ENCODE peak calls at places on chromosomes 5 and 9, in six cellular contexts. V is IMR-90, F is mesendoderm, M is mesenchymal stem cell, T is H9, I is neuronal stem cell. L is an unnamed sample.

GRCh38 chr5:143187495-143187894 is 216.0 kb downstream of the NR3C1 start:
- DNase-seq in F (peak; percentile 54), M (no peak), T (no peak), I (no peak), V (no peak), L (peak; percentile 92)

GRCh38 chr5:7396169-7397004 is 449 bp downstream of the ADCY2 start:
- DNase-seq in T (no peak), I (no peak), M (no peak), V (no peak), F (peak; percentile 49), L (peak; percentile 70)

GRCh38 chr5:64767959-64768357 is 533 bp downstream of the SREK1IP1 start:
- DNase-seq in I (no peak), T (peak; percentile 26), M (no peak), V (peak; percentile 18), F (no peak), L (no peak)

GRCh38 chr9:20404192-20404813 is 218.0 kb downstream of the MLLT3 start:
- DNase-seq in F (no peak), V (no peak), I (no peak), M (no peak), T (no peak), L (no peak)

GRCh38 chr5:173757279-173757678 is 130.9 kb upstream of the CPEB4 start:
- DNase-seq in T (no peak), V (no peak), F (no peak), I (no peak), M (no peak), L (no peak)

GRCh38 chr9:82588801-82589200 is 474.1 kb downstream of the RASEF start:
- DNase-seq in T (no peak), M (no peak), I (no peak), V (no peak), F (no peak), L (no peak)

GRCh38 chr5:157164521-157164920 is 1.5 kb downstream of the GARIN3 start:
- DNase-seq in T (no peak), F (no peak), I (no peak), M (no peak), V (no peak), L (no peak)

GRCh38 chr9:34047864-34048729 is 590 bp downstream of the UBAP2 start:
- DNase-seq in F (peak; percentile 62), T (peak; percentile 47), I (peak; percentile 17), V (no peak), M (no peak), L (no peak)

GRCh38 chr9:120868339-120868675 is 8.7 kb downstream of the PHF19 start:
- DNase-seq in F (no peak), I (no peak), V (peak; percentile 59), T (no peak), M (peak; percentile 81), L (no peak)

GRCh38 chr9:71924576-71924975 is 13.1 kb downstream of the C9orf85 start:
- DNase-seq in F (no peak), V (no peak), M (no peak), T (no peak), I (no peak), L (no peak)

GRCh38 chr5:75460947-75461346 is 50.5 kb downstream of the CERT1 start:
- DNase-seq in F (no peak), I (no peak), M (no peak), V (no peak), T (no peak), L (no peak)

GRCh38 chr9:101469026-101469425 is 33.5 kb upstream of the ALDOB start:
- DNase-seq in T (no peak), M (no peak), V (no peak), I (no peak), F (no peak), L (no peak)

GRCh38 chr9:126687868-126688503 is 74.3 kb downstream of the LMX1B start:
- DNase-seq in T (no peak), M (no peak), V (no peak), I (no peak), F (no peak), L (no peak)

GRCh38 chr5:178590141-178590923 is at the start of gene COL23A1:
- DNase-seq in V (peak; percentile 43), M (peak; percentile 52), I (peak; percentile 62), F (peak; percentile 82), T (peak; percentile 77), L (peak; percentile 70)

GRCh38 chr5:147431586-147431985 is 78.3 kb downstream of the DPYSL3 start:
- DNase-seq in F (peak; percentile 23), I (no peak), T (no peak), V (no peak), M (no peak), L (no peak)

GRCh38 chr9:81902601-81903000 is 25.6 kb upstream of the SPATA31D4 start:
- DNase-seq in M (no peak), V (peak; percentile 46), I (no peak), T (no peak), F (no peak), L (no peak)

GRCh38 chr9:116320180-116320799 is 166.7 kb downstream of the PAPPA start:
- DNase-seq in T (no peak), F (peak; percentile 88), V (no peak), M (no peak), I (no peak), L (no peak)

GRCh38 chr9:71767421-71768321 is 642 bp downstream of the CEMIP2 start:
- DNase-seq in M (peak; percentile 43), T (no peak), V (peak; percentile 26), I (peak; percentile 59), F (peak; percentile 63), L (peak; percentile 34)

GRCh38 chr5:74657165-74657564 is 16.6 kb upstream of the ENC1 start:
- DNase-seq in F (no peak), V (no peak), M (no peak), I (no peak), T (no peak), L (no peak)

GRCh38 chr9:35611230-35611797 is 6.3 kb downstream of the TESK1 start:
- DNase-seq in M (peak; percentile 54), I (no peak), F (peak; percentile 59), T (peak; percentile 58), V (peak; percentile 35), L (peak; percentile 65)

GRCh38 chr5:154351566-154351965 is 94.2 kb upstream of the SAP30L start:
- DNase-seq in V (no peak), T (no peak), M (no peak), F (no peak), I (no peak), L (no peak)

GRCh38 chr9:16180546-16180945 is 627.7 kb downstream of the CCDC171 start:
- DNase-seq in I (no peak), T (no peak), V (peak; percentile 51), M (peak; percentile 53), F (peak; percentile 71), L (peak; percentile 80)

GRCh38 chr5:76851713-76852369 is 2.0 kb downstream of the S100Z start:
- DNase-seq in F (no peak), V (no peak), I (no peak), M (no peak), T (no peak), L (no peak)

GRCh38 chr5:72467421-72467820 is 39.8 kb downstream of the ZNF366 start:
- DNase-seq in I (no peak), V (no peak), T (no peak), F (no peak), M (no peak), L (peak; percentile 42)

GRCh38 chr9:13979941-13980318 is 334.0 kb downstream of the NFIB start:
- DNase-seq in F (no peak), V (no peak), T (no peak), M (no peak), I (no peak), L (no peak)

GRCh38 chr9:2337131-2337530 is 284.5 kb upstream of the VLDLR start:
- DNase-seq in M (no peak), V (no peak), F (no peak), I (no peak), T (no peak), L (no peak)

GRCh38 chr5:79151933-79152671 is 40.5 kb downstream of the BHMT start:
- DNase-seq in I (no peak), V (no peak), M (no peak), F (peak; percentile 83), T (no peak), L (no peak)
- H2BK120ac ChIP-seq in I (no peak overlapping the region), V (no peak overlapping the region), M (no peak overlapping the region), F (no peak overlapping the region), T (no peak overlapping the region), L (no peak overlapping the region)

GRCh38 chr9:133131506-133131905 is 10.5 kb upstream of the RALGDS start:
- DNase-seq in M (no peak), I (no peak), T (no peak), V (no peak), F (no peak), L (no peak)

GRCh38 chr9:133133680-133134418 is 12.8 kb upstream of the RALGDS start:
- DNase-seq in T (peak; percentile 72), F (peak; percentile 98), M (peak; percentile 99), I (no peak), V (peak; percentile 96), L (peak; percentile 99)

GRCh38 chr9:133130721-133131244 is 9.7 kb upstream of the RALGDS start:
- DNase-seq in V (no peak), I (no peak), M (no peak), T (no peak), F (no peak), L (no peak)

GRCh38 chr9:133134419-133135190 is 13.6 kb upstream of the RALGDS start:
- DNase-seq in I (no peak), M (no peak), T (no peak), F (no peak), V (no peak), L (no peak)

DNA sequence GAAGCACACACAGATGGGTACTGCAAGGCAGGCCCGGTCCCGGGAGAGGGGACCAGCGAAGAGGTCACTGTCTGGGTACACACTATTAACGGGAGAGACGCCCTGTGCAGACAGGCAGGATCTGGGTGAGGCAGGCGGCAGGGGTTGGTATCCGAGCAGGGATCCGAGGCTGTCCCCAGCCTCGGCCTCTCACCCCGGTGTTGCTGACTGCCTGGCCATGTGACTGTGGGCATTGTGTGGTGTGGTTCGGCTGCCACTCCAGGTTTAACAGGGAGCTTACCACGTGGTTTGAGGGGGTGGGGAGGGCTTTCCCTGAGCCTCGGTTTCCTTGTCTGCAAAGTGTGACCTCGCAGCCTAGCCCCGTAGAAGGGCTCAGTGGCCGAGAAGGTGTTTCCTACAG is 11.1 kb upstream of the RALGDS start:
- DNase-seq in V (no peak), I (no peak), M (no peak), T (no peak), F (no peak), L (no peak)
- H4K8ac ChIP-seq in V (no peak overlapping the region), I (no peak overlapping the region), M (peak overlapping the region; percentile 16), T (no peak overlapping the region), F (no peak overlapping the region), L (no peak overlapping the region)

GRCh38 chr5:134440185-134440755 is 28.6 kb upstream of the CDKN2AIPNL start:
- DNase-seq in I (no peak), V (no peak), M (no peak), T (no peak), F (no peak), L (no peak)
- H3K4ac ChIP-seq in I (no peak overlapping the region), V (peak overlapping the region; percentile 30), M (no peak overlapping the region), T (no peak overlapping the region), F (no peak overlapping the region), L (no peak overlapping the region)

GRCh38 chr5:176944276-176944675 is 45.1 kb upstream of the HK3 start:
- DNase-seq in F (peak; percentile 3), I (no peak), V (no peak), T (no peak), M (no peak), L (no peak)
- H2BK120ac ChIP-seq in F (no peak overlapping the region), I (no peak overlapping the region), V (no peak overlapping the region), T (no peak overlapping the region), M (no peak overlapping the region), L (no peak overlapping the region)

L was measured in trophoblast cell.